ENCODE peak calls at places on chromosomes 13 and 19, in four cellular contexts. Q is ovary, C is esophagus squamous epithelium, T is AG10803. L is an unnamed sample.

GRCh38 chr19:29735821-29736220 is 20.8 kb upstream of the C19orf12 start:
- DNase-seq in Q (no peak), C (no peak), T (no peak), L (no peak)

GRCh38 chr13:71852082-71852481 is 14.9 kb downstream of the DACH1 start:
- DNase-seq in Q (no peak), C (no peak), T (no peak), L (peak)

GRCh38 chr19:28425431-28425931 is 787.5 kb downstream of the UQCRFS1 start:
- DNase-seq in Q (no peak), C (no peak), T (peak), L (no peak)

GRCh38 chr13:72151241-72151640 is 284.2 kb upstream of the DACH1 start:
- DNase-seq in Q (no peak), C (no peak), T (peak), L (no peak)

GRCh38 chr13:105087941-105088340 is 1447.5 kb downstream of the EFNB2 start:
- DNase-seq in Q (no peak), C (no peak), T (no peak), L (peak)

GRCh38 chr19:482186-483041 is 13.9 kb upstream of the MADCAM1 start:
- DNase-seq in Q (no peak), C (no peak), T (no peak), L (peak)

GRCh38 chr19:44741258-44741731 is 7.2 kb upstream of the BCL3 start:
- DNase-seq in Q (no peak), C (no peak), T (peak), L (no peak)

GRCh38 chr19:45215391-45216191 is 29.6 kb downstream of the EXOC3L2 start:
- DNase-seq in Q (no peak), C (no peak), T (no peak), L (peak)

GRCh38 chr13:98938801-98939200 is 39.1 kb downstream of the DOCK9 start:
- DNase-seq in Q (no peak), C (no peak), T (no peak), L (peak)

GRCh38 chr13:98798849-98799645 is 46.6 kb upstream of the SLC15A1 start:
- DNase-seq in Q (no peak), C (no peak), T (peak), L (no peak)

GRCh38 chr13:50892162-50892944 is 17.2 kb upstream of the RNASEH2B start:
- DNase-seq in Q (no peak), C (no peak), T (no peak), L (no peak)
- H3K4me3 ChIP-seq in Q (no peak), C (no peak), T (no peak), L (no peak)

GRCh38 chr13:30906411-30906990 is 430 bp downstream of the MEDAG start:
- DNase-seq in Q (peak), C (no peak), T (no peak), L (peak)

GRCh38 chr13:30904043-30904442 is 2.0 kb upstream of the MEDAG start:
- DNase-seq in Q (no peak), C (no peak), T (no peak), L (no peak)

GRCh38 chr13:30908416-30908980 is 2.4 kb downstream of the MEDAG start:
- DNase-seq in Q (peak), C (no peak), T (peak), L (no peak)

GRCh38 chr13:30907167-30907761 is 1.2 kb downstream of the MEDAG start:
- DNase-seq in Q (peak), C (no peak), T (peak), L (no peak)

GRCh38 chr13:30905932-30906383 is at the start of gene MEDAG:
- DNase-seq in Q (peak), C (peak), T (peak), L (no peak)
- H3K4me3 ChIP-seq in Q (peak), C (peak), T (peak), L (peak)

DNA sequence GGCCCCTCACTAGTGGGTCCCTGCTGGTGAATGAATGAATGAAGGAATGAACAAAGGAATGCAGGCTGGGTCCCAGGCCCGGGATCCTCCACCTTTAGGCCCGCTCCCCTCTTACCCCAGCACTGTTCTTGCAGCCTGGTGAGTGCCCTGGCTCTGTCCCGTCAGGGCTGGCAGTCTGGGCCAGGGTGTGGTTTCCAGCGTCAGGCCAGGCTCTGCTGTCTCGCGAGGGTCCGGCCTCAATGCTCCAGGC is 317 bp downstream of the LYL1 start:
- DNase-seq in Q (no peak), C (no peak), T (peak), L (no peak)
- H3K4me3 ChIP-seq in Q (peak), C (peak), T (no peak), L (peak)

GRCh38 chr19:11356074-11356397 is 804 bp downstream of the PLPPR2 start:
- DNase-seq in Q (no peak), C (no peak), T (no peak), L (no peak)
- H3K4me3 ChIP-seq in Q (peak), C (peak), T (peak), L (no peak)

GRCh38 chr19:48332351-48332661 is 7.0 kb downstream of the EMP3 start:
- DNase-seq in Q (no peak), C (no peak), T (no peak), L (no peak)

GRCh38 chr19:48332662-48333466 is 7.5 kb downstream of the EMP3 start:
- DNase-seq in Q (peak), C (peak), T (peak), L (peak)

GRCh38 chr19:48329167-48329891 is 4.0 kb downstream of the EMP3 start:
- DNase-seq in Q (no peak), C (no peak), T (peak), L (peak)

GRCh38 chr19:48330012-48330681 is 4.8 kb downstream of the EMP3 start:
- DNase-seq in Q (peak), C (peak), T (no peak), L (peak)

GRCh38 chr19:48333467-48334384 is 8.4 kb downstream of the EMP3 start:
- DNase-seq in Q (peak), C (peak), T (peak), L (peak)
- H3K4me3 ChIP-seq in Q (peak), C (peak), T (peak), L (peak)

DNA sequence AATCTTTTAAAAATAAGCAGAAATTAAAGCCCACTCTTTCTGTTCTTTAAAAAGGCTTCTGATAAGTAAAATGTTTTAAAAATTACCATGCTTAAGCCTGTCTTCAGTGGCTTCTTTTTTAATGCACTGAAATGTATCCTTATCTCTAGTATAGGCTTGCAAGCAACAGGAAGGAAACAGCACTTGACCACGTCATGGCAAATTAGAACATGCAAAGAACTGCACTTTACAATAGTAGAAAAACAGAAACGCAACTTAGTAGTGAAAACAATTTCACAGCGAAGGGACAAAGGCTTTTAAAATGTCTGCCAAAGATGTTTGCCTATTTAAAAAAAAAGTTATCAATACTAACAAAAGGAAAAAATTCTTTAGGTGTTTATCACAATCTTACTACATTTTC is 36.3 kb downstream of the ELF1 start:
- DNase-seq in Q (no peak), C (no peak), T (peak), L (no peak)
- H3K4me3 ChIP-seq in Q (peak), C (peak), T (no peak), L (no peak)

GRCh38 chr19:31347356-31347755 is 1.9 kb downstream of the TSHZ3 start:
- DNase-seq in Q (no peak), C (no peak), T (no peak), L (no peak)
- H3K4me3 ChIP-seq in Q (peak), C (no peak), T (peak), L (no peak)

GRCh38 chr19:47022541-47023447 is 3.2 kb downstream of the NPAS1 start:
- DNase-seq in Q (no peak), C (no peak), T (no peak), L (no peak)
- H3K4me3 ChIP-seq in Q (no peak), C (no peak), T (no peak), L (peak)

GRCh38 chr13:24267283-24267682 is 42.1 kb upstream of the C1QTNF9 start:
- DNase-seq in Q (no peak), C (no peak), T (peak), L (no peak)
- H3K4me3 ChIP-seq in Q (no peak), C (no peak), T (peak), L (no peak)

GRCh38 chr19:50333235-50333736 is 4.1 kb upstream of the KCNC3 start:
- DNase-seq in Q (peak), C (peak), T (peak), L (peak)

GRCh38 chr19:50332264-50333038 is 3.3 kb upstream of the KCNC3 start:
- DNase-seq in Q (no peak), C (no peak), T (no peak), L (peak)

GRCh38 chr19:50331187-50332013 is 2.2 kb upstream of the KCNC3 start:
- DNase-seq in Q (no peak), C (no peak), T (no peak), L (peak)

GRCh38 chr19:50330365-50331078 is 1.3 kb upstream of the KCNC3 start:
- DNase-seq in Q (peak), C (no peak), T (peak), L (peak)

GRCh38 chr19:50332014-50332263 is 2.8 kb upstream of the KCNC3 start:
- DNase-seq in Q (no peak), C (no peak), T (no peak), L (no peak)
- H3K4me3 ChIP-seq in Q (no peak), C (no peak), T (no peak), L (peak)

L was measured in H7.